ENCODE peak calls at places on chromosomes 13 and 19, in five cellular contexts. O is NCI-H2081, A is amygdala, V is heart left ventricle, X is T-helper 2 cell. D is an unnamed sample.

GRCh38 chr19:45079063-45079910 is at the start of gene GEMIN7:
- DNase-seq in O (peak; percentile 80), A (peak; percentile 47), V (peak; percentile 73), X (peak; percentile 55), D (peak; percentile 60)

GRCh38 chr13:36344886-36345437 is 1.2 kb downstream of the SPART start:
- DNase-seq in O (no peak), A (no peak), V (no peak), X (no peak), D (no peak)

GRCh38 chr13:95164830-95165229 is 136.4 kb downstream of the ABCC4 start:
- DNase-seq in O (no peak), A (no peak), V (no peak), X (no peak), D (no peak)

GRCh38 chr13:40352385-40352778 is 314.1 kb downstream of the FOXO1 start:
- DNase-seq in O (no peak), A (peak; percentile 16), V (peak; percentile 36), X (no peak), D (no peak)

GRCh38 chr13:37539176-37539575 is 59.4 kb downstream of the POSTN start:
- DNase-seq in O (no peak), A (no peak), V (no peak), X (no peak), D (no peak)

GRCh38 chr19:17348700-17349099 is 11.3 kb downstream of the GTPBP3 start:
- DNase-seq in O (no peak), A (no peak), V (peak; percentile 78), X (no peak), D (peak; percentile 42)

GRCh38 chr13:97367016-97367415 is 67.0 kb upstream of the RAP2A start:
- DNase-seq in O (no peak), A (no peak), V (no peak), X (no peak), D (no peak)

GRCh38 chr13:46630419-46631183 is 77.6 kb downstream of the LRCH1 start:
- DNase-seq in O (no peak), A (no peak), V (no peak), X (no peak), D (no peak)

GRCh38 chr13:72397265-72397664 is 330.2 kb downstream of the MZT1 start:
- DNase-seq in O (peak; percentile 3), A (no peak), V (no peak), X (no peak), D (no peak)

GRCh38 chr13:39321578-39321977 is 281.4 kb downstream of the LHFPL6 start:
- DNase-seq in O (no peak), A (no peak), V (peak; percentile 44), X (no peak), D (no peak)

GRCh38 chr13:44362394-44363040 is 11.1 kb upstream of the SERP2 start:
- DNase-seq in O (no peak), A (no peak), V (no peak), X (no peak), D (no peak)

GRCh38 chr19:38047048-38047435 is 140.0 kb downstream of the SIPA1L3 start:
- DNase-seq in O (no peak), A (no peak), V (no peak), X (no peak), D (no peak)

GRCh38 chr13:45448965-45449559 is 15.7 kb upstream of the COG3 start:
- DNase-seq in O (no peak), A (no peak), V (no peak), X (no peak), D (peak; percentile 61)

GRCh38 chr13:84686973-84687372 is 804.7 kb upstream of the SLITRK1 start:
- DNase-seq in O (no peak), A (no peak), V (no peak), X (no peak), D (no peak)

GRCh38 chr13:51681037-51681678 is 96.9 kb downstream of the WDFY2 start:
- DNase-seq in O (no peak), A (no peak), V (no peak), X (no peak), D (no peak)

GRCh38 chr13:34011552-34012085 is 193.7 kb downstream of the RFC3 start:
- DNase-seq in O (peak; percentile 36), A (no peak), V (peak; percentile 23), X (no peak), D (peak; percentile 96)

GRCh38 chr19:50514346-50515167 is 844 bp upstream of the ASPDH start:
- DNase-seq in O (peak; percentile 48), A (peak; percentile 44), V (no peak), X (no peak), D (no peak)

GRCh38 chr13:109869312-109870237 is 83.2 kb upstream of the IRS2 start:
- DNase-seq in O (no peak), A (peak; percentile 11), V (peak; percentile 91), X (no peak), D (no peak)

GRCh38 chr19:4730740-4731171 is 7.1 kb upstream of the DPP9 start:
- DNase-seq in O (no peak), A (no peak), V (no peak), X (peak; percentile 33), D (no peak)

D was measured in HepG2.